ENCODE peak calls at places on chromosomes 1 and 21, in ten cellular contexts. K is omental fat pad, Y is activated T-helper 1 cell treated with Interleukin-2 at 50 U/mL for 16 hours, Q is Right ventricle myocardium superior, L is dorsolateral prefrontal cortex, W is kidney glomerular epithelial cell, P is head of caudate nucleus, A is NCI-H524, I is ELR, U is H54. Z is an unnamed sample.

GRCh38 chr1:41242645-41243171 is 602 bp upstream of the SCMH1 start:
- DNase-seq in K (no peak), Y (no peak), Q (no peak), L (no peak), W (no peak), P (no peak), A (no peak), I (no peak), U (no peak), Z (no peak)

GRCh38 chr1:205438213-205439158 is 16.6 kb upstream of the LEMD1 start:
- DNase-seq in K (no peak), Y (no peak), Q (peak), L (peak), W (peak), P (peak), A (peak), I (peak), U (peak), Z (no peak)

GRCh38 chr1:58905126-58905490 is 121.3 kb upstream of the JUN start:
- DNase-seq in K (no peak), Y (no peak), Q (no peak), L (no peak), W (no peak), P (no peak), A (no peak), I (no peak), U (no peak), Z (no peak)

GRCh38 chr1:228367798-228368791 is 38.5 kb downstream of the TRIM11 start:
- DNase-seq in K (no peak), Y (no peak), Q (peak), L (peak), W (no peak), P (no peak), A (no peak), I (peak), U (no peak), Z (no peak)

GRCh38 chr1:180231506-180232420 is 1.7 kb downstream of the LHX4 start:
- DNase-seq in K (no peak), Y (no peak), Q (no peak), L (no peak), W (peak), P (no peak), A (peak), I (peak), U (peak), Z (no peak)

GRCh38 chr1:203990118-203990517 is 82.8 kb upstream of the SOX13 start:
- DNase-seq in K (no peak), Y (no peak), Q (no peak), L (no peak), W (no peak), P (no peak), A (no peak), I (no peak), U (no peak), Z (no peak)

GRCh38 chr1:16967095-16967567 is 13.3 kb downstream of the MFAP2 start:
- DNase-seq in K (no peak), Y (no peak), Q (peak), L (no peak), W (no peak), P (peak), A (no peak), I (no peak), U (no peak), Z (no peak)

GRCh38 chr21:31872452-31873274 is at the start of gene HUNK:
- DNase-seq in K (no peak), Y (no peak), Q (peak), L (peak), W (peak), P (peak), A (peak), I (no peak), U (no peak), Z (no peak)

GRCh38 chr1:205698921-205699320 is 18.6 kb upstream of the SLC45A3 start:
- DNase-seq in K (no peak), Y (no peak), Q (no peak), L (no peak), W (no peak), P (no peak), A (no peak), I (no peak), U (no peak), Z (no peak)

GRCh38 chr1:222283147-222283768 is 264.6 kb downstream of the HHIPL2 start:
- DNase-seq in K (no peak), Y (no peak), Q (no peak), L (no peak), W (peak), P (no peak), A (no peak), I (peak), U (peak), Z (no peak)